ENCODE peak calls at places on chromosomes 11 and 22, in five cellular contexts. N is Peyer's patch; D is NCI-H1105 treated with DMSO at 0.1 percent for 48 hours; E is SHP77 treated with DMSO at 0.1 percent for 48 hours; S is CD4-positive, CD25-positive, alpha-beta regulatory T cell. W is an unnamed sample.

GRCh38 chr11:126864934-126865333 is 135.6 kb downstream of the KIRREL3 start:
- DNase-seq in N (no peak), D (no peak), E (no peak), S (no peak), W (no peak)

GRCh38 chr22:25027052-25027525 is 74.6 kb downstream of the KIAA1671 start:
- DNase-seq in N (peak), D (no peak), E (no peak), S (no peak), W (no peak)

GRCh38 chr11:7143908-7144307 is 55.1 kb downstream of the RBMXL2 start:
- DNase-seq in N (no peak), D (peak), E (no peak), S (no peak), W (no peak)

GRCh38 chr22:49769691-49770315 is 57.9 kb downstream of the BRD1 start:
- DNase-seq in N (no peak), D (no peak), E (no peak), S (no peak), W (no peak)

GRCh38 chr22:26800858-26801257 is 143.5 kb downstream of the MIAT start:
- DNase-seq in N (no peak), D (no peak), E (no peak), S (no peak), W (no peak)

GRCh38 chr11:58900479-58901420 is 38.5 kb upstream of the GLYATL1 start:
- DNase-seq in N (peak), D (no peak), E (peak), S (no peak), W (peak)

GRCh38 chr11:65215441-65216076 is 33.8 kb downstream of the CAPN1 start:
- DNase-seq in N (no peak), D (no peak), E (no peak), S (no peak), W (no peak)

GRCh38 chr22:21762712-21763581 is 27.4 kb upstream of the YPEL1 start:
- DNase-seq in N (peak), D (no peak), E (no peak), S (no peak), W (no peak)

GRCh38 chr11:24965780-24966179 is 468.9 kb downstream of the LUZP2 start:
- DNase-seq in N (no peak), D (no peak), E (no peak), S (no peak), W (no peak)

GRCh38 chr22:43817402-43817801 is 5.3 kb upstream of the EFCAB6 start:
- DNase-seq in N (no peak), D (no peak), E (no peak), S (no peak), W (no peak)

GRCh38 chr22:22364207-22364606 is 119.6 kb downstream of the VPREB1 start:
- DNase-seq in N (no peak), D (no peak), E (no peak), S (no peak), W (no peak)

GRCh38 chr11:66388746-66389386 is 17.3 kb upstream of the SLC29A2 start:
- DNase-seq in N (peak), D (peak), E (peak), S (peak), W (peak)

GRCh38 chr11:66022401-66023185 is 3.7 kb downstream of the CATSPER1 start:
- DNase-seq in N (peak), D (peak), E (peak), S (peak), W (peak)

GRCh38 chr11:57054782-57055181 is 66.1 kb downstream of the OR5AK2 start:
- DNase-seq in N (no peak), D (no peak), E (no peak), S (no peak), W (no peak)

GRCh38 chr22:50656122-50657070 is 16.2 kb upstream of the SHANK3 start:
- DNase-seq in N (peak), D (no peak), E (no peak), S (no peak), W (no peak)

GRCh38 chr11:12792590-12792989 is 118.4 kb downstream of the TEAD1 start:
- DNase-seq in N (no peak), D (no peak), E (no peak), S (no peak), W (no peak)

GRCh38 chr11:45993438-45994064 is 71.1 kb downstream of the LARGE2 start:
- DNase-seq in N (no peak), D (no peak), E (no peak), S (no peak), W (no peak)

GRCh38 chr11:93059074-93059957 is 89.9 kb downstream of the MTNR1B start:
- DNase-seq in N (no peak), D (peak), E (no peak), S (no peak), W (no peak)

GRCh38 chr22:19802881-19803735 is 42.5 kb downstream of the TBX1 start:
- DNase-seq in N (no peak), D (no peak), E (no peak), S (no peak), W (no peak)

GRCh38 chr11:10302744-10303557 is 1.9 kb upstream of the ADM start:
- DNase-seq in N (peak), D (peak), E (no peak), S (peak), W (no peak)

GRCh38 chr22:24059793-24060192 is 48.7 kb downstream of the CABIN1 start:
- DNase-seq in N (no peak), D (no peak), E (no peak), S (no peak), W (no peak)

GRCh38 chr11:118870396-118871343 is 13.0 kb upstream of the CXCR5 start:
- DNase-seq in N (peak), D (no peak), E (no peak), S (no peak), W (no peak)

GRCh38 chr11:5021996-5022395 is 24.3 kb upstream of the OR52J3 start:
- DNase-seq in N (no peak), D (no peak), E (no peak), S (no peak), W (no peak)

GRCh38 chr22:30159561-30160353 is 79.5 kb downstream of the HORMAD2 start:
- DNase-seq in N (no peak), D (no peak), E (no peak), S (no peak), W (no peak)

GRCh38 chr11:72798361-72798760 is 4.5 kb upstream of the STARD10 start:
- DNase-seq in N (no peak), D (no peak), E (no peak), S (no peak), W (no peak)

GRCh38 chr22:22968366-22968765 is 80.8 kb downstream of the IGLL5 start:
- DNase-seq in N (no peak), D (no peak), E (no peak), S (no peak), W (no peak)

GRCh38 chr11:110089617-110090282 is 3.4 kb upstream of the ZC3H12C start:
- DNase-seq in N (no peak), D (no peak), E (no peak), S (no peak), W (no peak)

GRCh38 chr11:12239396-12240298 is 129.3 kb downstream of the MICAL2 start:
- DNase-seq in N (peak), D (no peak), E (no peak), S (no peak), W (no peak)

GRCh38 chr11:9660886-9661285 is 3.0 kb upstream of the SWAP70 start:
- DNase-seq in N (no peak), D (no peak), E (no peak), S (no peak), W (no peak)

GRCh38 chr11:126061707-126062678 is 673 bp downstream of the CDON start:
- DNase-seq in N (peak), D (peak), E (peak), S (peak), W (no peak)

GRCh38 chr22:35835267-35835997 is 117.8 kb downstream of the APOL5 start:
- DNase-seq in N (no peak), D (no peak), E (no peak), S (no peak), W (no peak)